ENCODE peak calls at places on chromosomes 2 and 18, in eight cellular contexts. One of them, this sample, is unnamed.

GRCh38 chr2:218032336-218033171 is 29.8 kb upstream of the TNS1 start:
- DNase-seq in dorsolateral prefrontal cortex: no peak
- DNase-seq in NT2/D1: no peak
- DNase-seq in KG1: no peak
- DNase-seq in G401: no peak
- DNase-seq in activated CD4-positive, alpha-beta T cell treated with anti-CD3 and anti-CD28 coated beads, Interleukin-2, amount 50 U/mL, for 48 hours: no peak
- DNase-seq in DMS79 treated with DMSO at 0.1 percent for 48 hours: peak
- DNase-seq in transverse colon: no peak
- DNase-seq in this sample: no peak

GRCh38 chr18:13222371-13223281 is 4.1 kb downstream of the LDLRAD4 start:
- DNase-seq in DMS79 treated with DMSO at 0.1 percent for 48 hours: peak
- DNase-seq in transverse colon: peak
- DNase-seq in NT2/D1: no peak
- DNase-seq in KG1: no peak
- DNase-seq in dorsolateral prefrontal cortex: peak
- DNase-seq in G401: peak
- DNase-seq in activated CD4-positive, alpha-beta T cell treated with anti-CD3 and anti-CD28 coated beads, Interleukin-2, amount 50 U/mL, for 48 hours: no peak
- DNase-seq in this sample: no peak

GRCh38 chr2:168375195-168375798 is 80.8 kb upstream of the CERS6 start:
- DNase-seq in G401: no peak
- DNase-seq in NT2/D1: no peak
- DNase-seq in activated CD4-positive, alpha-beta T cell treated with anti-CD3 and anti-CD28 coated beads, Interleukin-2, amount 50 U/mL, for 48 hours: no peak
- DNase-seq in DMS79 treated with DMSO at 0.1 percent for 48 hours: no peak
- DNase-seq in KG1: no peak
- DNase-seq in transverse colon: no peak
- DNase-seq in dorsolateral prefrontal cortex: no peak
- DNase-seq in this sample: peak

GRCh38 chr18:40371673-40372072 is 1583.4 kb upstream of the PIK3C3 start:
- DNase-seq in NT2/D1: no peak
- DNase-seq in KG1: no peak
- DNase-seq in transverse colon: no peak
- DNase-seq in DMS79 treated with DMSO at 0.1 percent for 48 hours: no peak
- DNase-seq in dorsolateral prefrontal cortex: no peak
- DNase-seq in G401: no peak
- DNase-seq in activated CD4-positive, alpha-beta T cell treated with anti-CD3 and anti-CD28 coated beads, Interleukin-2, amount 50 U/mL, for 48 hours: no peak
- DNase-seq in this sample: no peak

GRCh38 chr2:9699139-9699823 is 68.5 kb upstream of the YWHAQ start:
- DNase-seq in activated CD4-positive, alpha-beta T cell treated with anti-CD3 and anti-CD28 coated beads, Interleukin-2, amount 50 U/mL, for 48 hours: no peak
- DNase-seq in dorsolateral prefrontal cortex: no peak
- DNase-seq in DMS79 treated with DMSO at 0.1 percent for 48 hours: no peak
- DNase-seq in transverse colon: no peak
- DNase-seq in KG1: no peak
- DNase-seq in NT2/D1: no peak
- DNase-seq in G401: no peak
- DNase-seq in this sample: no peak

GRCh38 chr2:241863021-241863954 is 4.6 kb upstream of the PDCD1 start:
- DNase-seq in KG1: no peak
- DNase-seq in DMS79 treated with DMSO at 0.1 percent for 48 hours: no peak
- DNase-seq in dorsolateral prefrontal cortex: no peak
- DNase-seq in transverse colon: no peak
- DNase-seq in G401: no peak
- DNase-seq in NT2/D1: no peak
- DNase-seq in activated CD4-positive, alpha-beta T cell treated with anti-CD3 and anti-CD28 coated beads, Interleukin-2, amount 50 U/mL, for 48 hours: peak
- DNase-seq in this sample: no peak

GRCh38 chr2:26584656-26585055 is 56.5 kb downstream of the CIB4 start:
- DNase-seq in activated CD4-positive, alpha-beta T cell treated with anti-CD3 and anti-CD28 coated beads, Interleukin-2, amount 50 U/mL, for 48 hours: no peak
- DNase-seq in dorsolateral prefrontal cortex: no peak
- DNase-seq in NT2/D1: no peak
- DNase-seq in transverse colon: no peak
- DNase-seq in KG1: no peak
- DNase-seq in DMS79 treated with DMSO at 0.1 percent for 48 hours: no peak
- DNase-seq in G401: no peak
- DNase-seq in this sample: no peak

GRCh38 chr2:3870222-3870621 is 166.8 kb downstream of the DCDC2C start:
- DNase-seq in KG1: no peak
- DNase-seq in NT2/D1: no peak
- DNase-seq in G401: no peak
- DNase-seq in activated CD4-positive, alpha-beta T cell treated with anti-CD3 and anti-CD28 coated beads, Interleukin-2, amount 50 U/mL, for 48 hours: no peak
- DNase-seq in transverse colon: no peak
- DNase-seq in DMS79 treated with DMSO at 0.1 percent for 48 hours: peak
- DNase-seq in dorsolateral prefrontal cortex: no peak
- DNase-seq in this sample: no peak

GRCh38 chr2:239306274-239307220 is 94.3 kb downstream of the HDAC4 start:
- DNase-seq in G401: no peak
- DNase-seq in DMS79 treated with DMSO at 0.1 percent for 48 hours: no peak
- DNase-seq in activated CD4-positive, alpha-beta T cell treated with anti-CD3 and anti-CD28 coated beads, Interleukin-2, amount 50 U/mL, for 48 hours: no peak
- DNase-seq in NT2/D1: no peak
- DNase-seq in dorsolateral prefrontal cortex: no peak
- DNase-seq in transverse colon: peak
- DNase-seq in KG1: no peak
- DNase-seq in this sample: no peak

GRCh38 chr2:119064567-119064966 is 94.0 kb downstream of the C1QL2 start:
- DNase-seq in DMS79 treated with DMSO at 0.1 percent for 48 hours: no peak
- DNase-seq in NT2/D1: no peak
- DNase-seq in dorsolateral prefrontal cortex: no peak
- DNase-seq in transverse colon: no peak
- DNase-seq in activated CD4-positive, alpha-beta T cell treated with anti-CD3 and anti-CD28 coated beads, Interleukin-2, amount 50 U/mL, for 48 hours: no peak
- DNase-seq in KG1: no peak
- DNase-seq in G401: no peak
- DNase-seq in this sample: no peak

GRCh38 chr2:219769044-219770030 is 141.9 kb downstream of the SLC4A3 start:
- DNase-seq in DMS79 treated with DMSO at 0.1 percent for 48 hours: no peak
- DNase-seq in transverse colon: no peak
- DNase-seq in KG1: no peak
- DNase-seq in NT2/D1: no peak
- DNase-seq in dorsolateral prefrontal cortex: peak
- DNase-seq in activated CD4-positive, alpha-beta T cell treated with anti-CD3 and anti-CD28 coated beads, Interleukin-2, amount 50 U/mL, for 48 hours: no peak
- DNase-seq in G401: no peak
- DNase-seq in this sample: no peak

GRCh38 chr2:127733816-127734537 is 32.7 kb downstream of the SFT2D3 start:
- DNase-seq in NT2/D1: no peak
- DNase-seq in DMS79 treated with DMSO at 0.1 percent for 48 hours: no peak
- DNase-seq in transverse colon: no peak
- DNase-seq in KG1: no peak
- DNase-seq in dorsolateral prefrontal cortex: no peak
- DNase-seq in activated CD4-positive, alpha-beta T cell treated with anti-CD3 and anti-CD28 coated beads, Interleukin-2, amount 50 U/mL, for 48 hours: no peak
- DNase-seq in G401: no peak
- DNase-seq in this sample: no peak

GRCh38 chr2:85438291-85439110 is 20.0 kb downstream of the SH2D6 start:
- DNase-seq in DMS79 treated with DMSO at 0.1 percent for 48 hours: peak
- DNase-seq in activated CD4-positive, alpha-beta T cell treated with anti-CD3 and anti-CD28 coated beads, Interleukin-2, amount 50 U/mL, for 48 hours: no peak
- DNase-seq in G401: no peak
- DNase-seq in NT2/D1: no peak
- DNase-seq in dorsolateral prefrontal cortex: no peak
- DNase-seq in KG1: no peak
- DNase-seq in transverse colon: no peak
- DNase-seq in this sample: no peak

GRCh38 chr18:48302736-48303135 is 106.4 kb downstream of the ZBTB7C start:
- DNase-seq in NT2/D1: no peak
- DNase-seq in DMS79 treated with DMSO at 0.1 percent for 48 hours: no peak
- DNase-seq in dorsolateral prefrontal cortex: no peak
- DNase-seq in G401: no peak
- DNase-seq in activated CD4-positive, alpha-beta T cell treated with anti-CD3 and anti-CD28 coated beads, Interleukin-2, amount 50 U/mL, for 48 hours: no peak
- DNase-seq in transverse colon: no peak
- DNase-seq in KG1: no peak
- DNase-seq in this sample: no peak

GRCh38 chr2:114925296-114926255 is 483.1 kb downstream of the DPP10 start:
- DNase-seq in NT2/D1: no peak
- DNase-seq in transverse colon: no peak
- DNase-seq in G401: no peak
- DNase-seq in KG1: no peak
- DNase-seq in activated CD4-positive, alpha-beta T cell treated with anti-CD3 and anti-CD28 coated beads, Interleukin-2, amount 50 U/mL, for 48 hours: no peak
- DNase-seq in dorsolateral prefrontal cortex: no peak
- DNase-seq in DMS79 treated with DMSO at 0.1 percent for 48 hours: no peak
- DNase-seq in this sample: no peak

GRCh38 chr2:69221960-69222751 is 164.9 kb downstream of the GFPT1 start:
- DNase-seq in G401: no peak
- DNase-seq in activated CD4-positive, alpha-beta T cell treated with anti-CD3 and anti-CD28 coated beads, Interleukin-2, amount 50 U/mL, for 48 hours: no peak
- DNase-seq in DMS79 treated with DMSO at 0.1 percent for 48 hours: no peak
- DNase-seq in transverse colon: no peak
- DNase-seq in NT2/D1: no peak
- DNase-seq in KG1: no peak
- DNase-seq in dorsolateral prefrontal cortex: no peak
- DNase-seq in this sample: no peak

GRCh38 chr2:156511803-156512202 is 75.6 kb downstream of the GPD2 start:
- DNase-seq in NT2/D1: no peak
- DNase-seq in transverse colon: no peak
- DNase-seq in G401: no peak
- DNase-seq in DMS79 treated with DMSO at 0.1 percent for 48 hours: no peak
- DNase-seq in activated CD4-positive, alpha-beta T cell treated with anti-CD3 and anti-CD28 coated beads, Interleukin-2, amount 50 U/mL, for 48 hours: no peak
- DNase-seq in dorsolateral prefrontal cortex: no peak
- DNase-seq in KG1: no peak
- DNase-seq in this sample: no peak

GRCh38 chr2:133886735-133887675 is 318.7 kb upstream of the NCKAP5 start:
- DNase-seq in dorsolateral prefrontal cortex: peak
- DNase-seq in NT2/D1: peak
- DNase-seq in activated CD4-positive, alpha-beta T cell treated with anti-CD3 and anti-CD28 coated beads, Interleukin-2, amount 50 U/mL, for 48 hours: peak
- DNase-seq in KG1: peak
- DNase-seq in DMS79 treated with DMSO at 0.1 percent for 48 hours: peak
- DNase-seq in G401: peak
- DNase-seq in transverse colon: peak
- DNase-seq in this sample: peak

GRCh38 chr2:128639693-128640092 is 321.0 kb upstream of the HS6ST1 start:
- DNase-seq in DMS79 treated with DMSO at 0.1 percent for 48 hours: no peak
- DNase-seq in G401: no peak
- DNase-seq in dorsolateral prefrontal cortex: peak
- DNase-seq in KG1: no peak
- DNase-seq in NT2/D1: no peak
- DNase-seq in transverse colon: no peak
- DNase-seq in activated CD4-positive, alpha-beta T cell treated with anti-CD3 and anti-CD28 coated beads, Interleukin-2, amount 50 U/mL, for 48 hours: no peak
- DNase-seq in this sample: no peak

GRCh38 chr2:164456599-164456998 is 164.7 kb downstream of the GRB14 start:
- DNase-seq in dorsolateral prefrontal cortex: no peak
- DNase-seq in NT2/D1: no peak
- DNase-seq in activated CD4-positive, alpha-beta T cell treated with anti-CD3 and anti-CD28 coated beads, Interleukin-2, amount 50 U/mL, for 48 hours: no peak
- DNase-seq in G401: no peak
- DNase-seq in KG1: no peak
- DNase-seq in transverse colon: no peak
- DNase-seq in DMS79 treated with DMSO at 0.1 percent for 48 hours: peak
- DNase-seq in this sample: no peak

GRCh38 chr2:15671409-15671808 is 79.7 kb downstream of the DDX1 start:
- DNase-seq in activated CD4-positive, alpha-beta T cell treated with anti-CD3 and anti-CD28 coated beads, Interleukin-2, amount 50 U/mL, for 48 hours: no peak
- DNase-seq in G401: no peak
- DNase-seq in DMS79 treated with DMSO at 0.1 percent for 48 hours: no peak
- DNase-seq in dorsolateral prefrontal cortex: no peak
- DNase-seq in transverse colon: no peak
- DNase-seq in KG1: no peak
- DNase-seq in NT2/D1: no peak
- DNase-seq in this sample: no peak

GRCh38 chr2:72012886-72013574 is 134.6 kb downstream of the CYP26B1 start:
- DNase-seq in KG1: no peak
- DNase-seq in NT2/D1: no peak
- DNase-seq in G401: peak
- DNase-seq in dorsolateral prefrontal cortex: peak
- DNase-seq in transverse colon: no peak
- DNase-seq in DMS79 treated with DMSO at 0.1 percent for 48 hours: no peak
- DNase-seq in activated CD4-positive, alpha-beta T cell treated with anti-CD3 and anti-CD28 coated beads, Interleukin-2, amount 50 U/mL, for 48 hours: no peak
- DNase-seq in this sample: no peak

GRCh38 chr2:190838492-190838910 is 42.1 kb upstream of the GLS start:
- DNase-seq in activated CD4-positive, alpha-beta T cell treated with anti-CD3 and anti-CD28 coated beads, Interleukin-2, amount 50 U/mL, for 48 hours: peak
- DNase-seq in G401: no peak
- DNase-seq in KG1: no peak
- DNase-seq in DMS79 treated with DMSO at 0.1 percent for 48 hours: no peak
- DNase-seq in dorsolateral prefrontal cortex: no peak
- DNase-seq in NT2/D1: no peak
- DNase-seq in transverse colon: no peak
- DNase-seq in this sample: no peak

GRCh38 chr18:22683196-22683676 is 249.9 kb upstream of the RBBP8 start:
- DNase-seq in transverse colon: peak
- DNase-seq in dorsolateral prefrontal cortex: no peak
- DNase-seq in G401: no peak
- DNase-seq in activated CD4-positive, alpha-beta T cell treated with anti-CD3 and anti-CD28 coated beads, Interleukin-2, amount 50 U/mL, for 48 hours: no peak
- DNase-seq in KG1: no peak
- DNase-seq in NT2/D1: no peak
- DNase-seq in DMS79 treated with DMSO at 0.1 percent for 48 hours: peak
- DNase-seq in this sample: no peak

GRCh38 chr18:2889761-2890192 is 43.0 kb downstream of the EMILIN2 start:
- DNase-seq in DMS79 treated with DMSO at 0.1 percent for 48 hours: no peak
- DNase-seq in NT2/D1: no peak
- DNase-seq in G401: no peak
- DNase-seq in dorsolateral prefrontal cortex: no peak
- DNase-seq in transverse colon: no peak
- DNase-seq in activated CD4-positive, alpha-beta T cell treated with anti-CD3 and anti-CD28 coated beads, Interleukin-2, amount 50 U/mL, for 48 hours: no peak
- DNase-seq in KG1: no peak
- DNase-seq in this sample: no peak

GRCh38 chr18:5475252-5475651 is 68.5 kb downstream of the EPB41L3 start:
- DNase-seq in DMS79 treated with DMSO at 0.1 percent for 48 hours: no peak
- DNase-seq in KG1: no peak
- DNase-seq in activated CD4-positive, alpha-beta T cell treated with anti-CD3 and anti-CD28 coated beads, Interleukin-2, amount 50 U/mL, for 48 hours: no peak
- DNase-seq in dorsolateral prefrontal cortex: no peak
- DNase-seq in NT2/D1: no peak
- DNase-seq in transverse colon: peak
- DNase-seq in G401: no peak
- DNase-seq in this sample: peak